ENCODE peak calls at places on chromosomes 4 and X, in seven cellular contexts. F, Q, H, I, W, R and K are unnamed samples.

GRCh38 chr4:147447820-147448219 is 33.1 kb upstream of the EDNRA start:
- DNase-seq in F (no peak), Q (no peak), H (no peak), I (no peak), W (no peak), R (no peak), K (no peak)

GRCh38 chr4:120716346-120716745 is 206.2 kb downstream of the PRDM5 start:
- DNase-seq in F (no peak), Q (no peak), H (no peak), I (no peak), W (no peak), R (no peak), K (no peak)

GRCh38 chr4:124389591-124389990 is 322.9 kb downstream of the ANKRD50 start:
- DNase-seq in F (no peak), Q (no peak), H (no peak), I (no peak), W (no peak), R (no peak), K (no peak)

GRCh38 chrX:63350551-63350950 is 581 bp downstream of the SPIN4 start:
- DNase-seq in F (no peak), Q (peak), H (no peak), I (peak), W (peak), R (no peak), K (no peak)

GRCh38 chr4:40409835-40410234 is 74.7 kb downstream of the CHRNA9 start:
- DNase-seq in F (no peak), Q (no peak), H (no peak), I (no peak), W (no peak), R (peak), K (no peak)

GRCh38 chr4:188275686-188276085 is 136.4 kb downstream of the TRIML1 start:
- DNase-seq in F (no peak), Q (no peak), H (no peak), I (no peak), W (no peak), R (no peak), K (no peak)

GRCh38 chrX:9494806-9495205 is 29.9 kb downstream of the TBL1X start:
- DNase-seq in F (no peak), Q (no peak), H (no peak), I (no peak), W (no peak), R (peak), K (no peak)

GRCh38 chr4:101973331-101973730 is 182.8 kb downstream of the BANK1 start:
- DNase-seq in F (no peak), Q (no peak), H (no peak), I (no peak), W (no peak), R (no peak), K (no peak)

GRCh38 chr4:137949746-137950145 is 292.4 kb downstream of the SLC7A11 start:
- DNase-seq in F (no peak), Q (no peak), H (no peak), I (no peak), W (no peak), R (no peak), K (no peak)